ENCODE peak calls at places on chromosome 15, in four cellular contexts. Q, T, A and Y are unnamed samples.

GRCh38 chr15:67149068-67149841 is 83.9 kb downstream of the SMAD3 start:
- DNase-seq in A (no peak), T (peak), Q (no peak), Y (no peak)

GRCh38 chr15:85533949-85534543 is 153.6 kb downstream of the AKAP13 start:
- DNase-seq in T (no peak), Q (no peak), A (no peak), Y (no peak)

GRCh38 chr15:84684092-84684491 is 26.1 kb upstream of the NMB start:
- DNase-seq in T (no peak), Q (no peak), A (no peak), Y (no peak)

GRCh38 chr15:64673866-64674265 is 101.5 kb downstream of the RBPMS2 start:
- DNase-seq in T (no peak), Q (no peak), A (no peak), Y (no peak)

GRCh38 chr15:98648654-98649537 is 557 bp downstream of the IGF1R start:
- DNase-seq in Q (peak), T (peak), A (peak), Y (peak)

GRCh38 chr15:57167821-57168395 is 208.4 kb upstream of the CGNL1 start:
- DNase-seq in A (no peak), Q (no peak), T (no peak), Y (no peak)

GRCh38 chr15:55742927-55743614 is at the start of gene PRTG:
- DNase-seq in Q (peak), T (peak), A (peak), Y (no peak)

GRCh38 chr15:78107471-78107870 is 15.1 kb downstream of the SH2D7 start:
- DNase-seq in Q (peak), A (peak), T (no peak), Y (no peak)

GRCh38 chr15:56249080-56249479 is 5.4 kb upstream of the RFX7 start:
- DNase-seq in Q (no peak), A (no peak), T (peak), Y (no peak)

GRCh38 chr15:57079446-57079845 is 161.0 kb downstream of the TCF12 start:
- DNase-seq in Q (no peak), A (no peak), T (no peak), Y (no peak)

GRCh38 chr15:48596841-48597240 is 48.7 kb downstream of the FBN1 start:
- DNase-seq in T (no peak), A (no peak), Q (no peak), Y (no peak)

GRCh38 chr15:92883643-92884458 is 16.3 kb upstream of the CHD2 start:
- DNase-seq in T (peak), Q (no peak), A (no peak), Y (no peak)

GRCh38 chr15:95265419-95265997 is 1034.1 kb downstream of the MCTP2 start:
- DNase-seq in A (no peak), T (no peak), Q (no peak), Y (no peak)

GRCh38 chr15:39497759-39498565 is 82.9 kb upstream of the THBS1 start:
- DNase-seq in A (no peak), T (peak), Q (no peak), Y (no peak)

GRCh38 chr15:57562220-57562769 is 29.4 kb upstream of the MYZAP start:
- DNase-seq in A (peak), Q (no peak), T (no peak), Y (no peak)

GRCh38 chr15:56537881-56538280 is 72.9 kb upstream of the MNS1 start:
- DNase-seq in Q (peak), T (no peak), A (no peak), Y (no peak)

GRCh38 chr15:101324513-101325177 is 29.6 kb upstream of the SNRPA1 start:
- DNase-seq in A (no peak), Q (no peak), T (peak), Y (no peak)

GRCh38 chr15:52730163-52730562 is 51.0 kb upstream of the ATOSA start:
- DNase-seq in Q (no peak), T (no peak), A (no peak), Y (no peak)

GRCh38 chr15:44729394-44729913 is 6.9 kb upstream of the TRIM69 start:
- DNase-seq in T (no peak), Q (peak), A (peak), Y (no peak)

GRCh38 chr15:51077565-51078153 is 17.0 kb downstream of the TNFAIP8L3 start:
- DNase-seq in T (peak), A (peak), Q (peak), Y (peak)

GRCh38 chr15:49847937-49848823 is 227.3 kb downstream of the DTWD1 start:
- DNase-seq in Q (no peak), T (peak), A (no peak), Y (no peak)

GRCh38 chr15:36810656-36811449 is 231.4 kb downstream of the CDIN1 start:
- DNase-seq in T (no peak), A (no peak), Q (no peak), Y (no peak)

GRCh38 chr15:78420766-78421165 is 17.2 kb upstream of the IREB2 start:
- DNase-seq in T (no peak), A (no peak), Q (no peak), Y (no peak)

GRCh38 chr15:60399246-60399915 is 1.6 kb upstream of the ANXA2 start:
- DNase-seq in A (no peak), T (no peak), Q (no peak), Y (no peak)

GRCh38 chr15:75065851-75066509 is 42.6 kb downstream of the PPCDC start:
- DNase-seq in A (no peak), T (peak), Q (no peak), Y (no peak)

GRCh38 chr15:98649996-98650870 is 1.9 kb downstream of the IGF1R start:
- DNase-seq in A (peak), T (no peak), Q (peak), Y (no peak)

GRCh38 chr15:89903015-89903857 is 9.4 kb upstream of the AP3S2 start:
- DNase-seq in A (no peak), Q (no peak), T (no peak), Y (no peak)

GRCh38 chr15:91821458-91821857 is 32.0 kb upstream of the SLCO3A1 start:
- DNase-seq in A (no peak), Q (no peak), T (no peak), Y (no peak)

GRCh38 chr15:66564136-66565041 is 1.4 kb downstream of the LCTL start:
- DNase-seq in A (no peak), Q (no peak), T (no peak), Y (no peak)

GRCh38 chr15:91281991-91282390 is 181.9 kb downstream of the SV2B start:
- DNase-seq in Q (no peak), A (no peak), T (no peak), Y (no peak)

GRCh38 chr15:86403221-86403620 is 323.6 kb downstream of the AGBL1 start:
- DNase-seq in Q (no peak), A (no peak), T (no peak), Y (no peak)

GRCh38 chr15:82850731-82851130 is 41.3 kb downstream of the WHAMM start:
- DNase-seq in A (no peak), T (no peak), Q (no peak), Y (no peak)

GRCh38 chr15:72503147-72503546 is 29.0 kb downstream of the ARIH1 start:
- DNase-seq in Q (no peak), A (no peak), T (no peak), Y (no peak)
- TF ChIP-seq CTCF in Q (no peak), A (no peak), T (no peak), Y (no peak)

GRCh38 chr15:35307026-35307425 is 221.9 kb upstream of the NANOGP8 start:
- DNase-seq in T (peak), Q (no peak), A (no peak), Y (no peak)

GRCh38 chr15:35305031-35305555 is 220.0 kb upstream of the NANOGP8 start:
- DNase-seq in T (no peak), Q (no peak), A (no peak), Y (no peak)

GRCh38 chr15:35305906-35306305 is 220.8 kb upstream of the NANOGP8 start:
- DNase-seq in Q (no peak), T (no peak), A (no peak), Y (no peak)

GRCh38 chr15:35307676-35308075 is 222.6 kb upstream of the NANOGP8 start:
- DNase-seq in Q (no peak), T (no peak), A (no peak), Y (no peak)

DNA sequence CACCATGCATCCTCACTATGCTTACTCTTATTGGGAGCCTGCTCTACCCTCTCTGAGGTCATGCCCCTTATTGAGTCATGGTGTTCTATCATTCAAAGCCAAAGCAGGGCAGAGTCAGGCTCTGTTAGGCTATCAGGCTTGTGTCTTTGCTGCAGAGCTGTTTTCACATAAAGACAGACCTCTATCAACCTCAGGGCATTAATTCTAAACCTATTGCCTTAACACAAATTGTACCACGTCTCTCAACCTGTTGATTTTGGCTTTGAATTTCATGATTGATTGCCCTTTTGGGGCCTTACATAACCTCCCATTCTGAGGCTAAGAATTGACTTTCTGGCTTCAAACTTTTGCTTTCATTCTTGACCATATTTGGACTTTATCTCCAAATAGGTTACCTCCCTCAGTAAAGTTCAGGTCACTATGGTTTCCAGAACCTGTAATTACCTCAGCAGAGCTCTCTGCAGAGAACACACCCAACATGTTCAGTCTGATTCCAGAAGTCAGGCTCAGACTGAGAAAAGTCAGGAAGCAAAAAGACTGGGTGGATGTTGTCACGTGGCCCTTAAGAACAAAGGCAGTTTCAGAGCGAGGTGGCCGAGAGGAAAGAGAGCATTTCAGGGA is 221.4 kb upstream of the NANOGP8 start:
- DNase-seq in A (no peak), Q (no peak), T (no peak), Y (no peak)
- H3K27ac ChIP-seq in A (peak), Q (no peak), T (peak), Y (peak)

GRCh38 chr15:29815000-29815704 is 7.1 kb downstream of the TJP1 start:
- DNase-seq in Q (no peak), T (peak), A (no peak), Y (no peak)
- TF ChIP-seq CTCF in Q (no peak), T (no peak), A (no peak), Y (no peak)

GRCh38 chr15:72782274-72782992 is 1.1 kb downstream of the ADPGK start:
- DNase-seq in A (no peak), T (peak), Q (no peak), Y (no peak)
- H3K27ac ChIP-seq in A (peak), T (peak), Q (peak), Y (peak)

GRCh38 chr15:25862469-25863066 is 559 bp downstream of the ATP10A start:
- DNase-seq in A (no peak), T (peak), Q (peak), Y (no peak)

GRCh38 chr15:25862087-25862468 is 1.0 kb downstream of the ATP10A start:
- DNase-seq in T (peak), Q (no peak), A (no peak), Y (no peak)

GRCh38 chr15:25864966-25865365 is 1.8 kb upstream of the ATP10A start:
- DNase-seq in T (peak), A (no peak), Q (no peak), Y (no peak)

GRCh38 chr15:25863968-25864580 is 947 bp upstream of the ATP10A start:
- DNase-seq in A (no peak), Q (no peak), T (peak), Y (no peak)

DNA sequence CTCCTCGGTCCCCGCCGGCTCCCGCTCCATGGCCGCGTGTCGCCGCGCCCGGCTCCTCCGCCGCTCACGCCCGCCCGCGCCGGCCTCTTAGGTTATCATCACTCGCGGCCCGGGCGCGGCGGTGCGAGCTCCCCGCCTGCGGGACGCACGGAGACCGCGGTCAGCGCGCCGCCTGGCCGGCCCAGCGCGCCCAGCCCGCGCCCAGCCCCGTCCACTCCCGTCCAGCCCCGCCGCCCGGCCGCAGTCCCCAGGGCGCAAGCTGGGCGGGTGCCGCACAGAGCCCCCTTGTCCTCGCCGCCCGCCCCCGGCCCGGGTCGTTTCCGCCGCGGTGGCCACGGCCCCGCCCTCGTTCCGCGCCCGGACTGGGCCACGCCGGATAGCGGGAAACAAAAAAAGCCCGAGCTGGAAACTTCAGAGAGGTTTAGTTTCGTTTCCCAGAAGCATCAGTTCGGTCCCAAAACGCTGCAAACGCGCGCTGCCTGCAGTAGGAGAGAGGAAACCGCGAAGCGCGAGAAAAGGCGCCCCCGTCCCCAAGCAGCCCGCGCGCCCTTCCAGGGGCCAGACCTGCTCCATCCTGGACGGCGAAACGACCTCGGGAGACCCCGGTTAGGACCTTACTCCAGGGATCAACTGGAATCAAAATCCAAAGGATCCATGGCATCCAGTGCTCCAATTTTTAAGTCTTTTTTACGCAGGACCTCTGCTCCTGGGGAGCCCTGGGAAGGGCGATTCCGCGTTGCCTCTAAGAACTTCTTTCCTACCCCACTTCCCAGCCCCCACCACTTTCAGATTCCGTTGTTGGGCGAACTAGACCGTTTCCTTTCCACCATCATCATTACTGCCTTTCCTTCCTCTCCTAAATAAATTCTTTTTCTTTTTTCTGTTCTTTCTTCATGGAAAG is at the start of gene ATP10A:
- DNase-seq in T (peak), Q (peak), A (no peak), Y (peak)
- TF ChIP-seq CTCF in T (no peak), Q (no peak), A (no peak), Y (peak)

DNA sequence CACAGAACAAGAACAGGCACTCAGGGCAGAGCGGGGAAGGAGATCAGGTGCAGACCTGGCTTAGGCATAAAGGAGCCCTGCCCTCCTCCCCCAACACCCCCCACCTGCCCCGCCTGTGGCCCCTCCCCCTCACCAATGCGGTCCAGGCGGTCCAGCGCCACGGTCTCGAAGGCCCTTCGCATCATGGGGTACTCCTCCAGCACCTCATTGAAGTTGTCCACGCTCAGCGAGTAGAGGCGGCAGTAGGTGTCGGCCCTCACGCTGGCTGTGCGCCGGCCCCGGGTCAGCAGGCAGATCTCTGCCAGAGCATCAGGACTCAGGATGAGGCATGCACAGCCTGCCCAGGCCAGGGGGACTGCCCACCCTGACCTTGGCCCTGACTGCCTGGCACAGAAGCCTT is 44.8 kb downstream of the HCN4 start:
- DNase-seq in A (peak), Q (no peak), T (peak), Y (no peak)
- H3K27ac ChIP-seq in A (no peak), Q (no peak), T (no peak), Y (no peak)

DNA sequence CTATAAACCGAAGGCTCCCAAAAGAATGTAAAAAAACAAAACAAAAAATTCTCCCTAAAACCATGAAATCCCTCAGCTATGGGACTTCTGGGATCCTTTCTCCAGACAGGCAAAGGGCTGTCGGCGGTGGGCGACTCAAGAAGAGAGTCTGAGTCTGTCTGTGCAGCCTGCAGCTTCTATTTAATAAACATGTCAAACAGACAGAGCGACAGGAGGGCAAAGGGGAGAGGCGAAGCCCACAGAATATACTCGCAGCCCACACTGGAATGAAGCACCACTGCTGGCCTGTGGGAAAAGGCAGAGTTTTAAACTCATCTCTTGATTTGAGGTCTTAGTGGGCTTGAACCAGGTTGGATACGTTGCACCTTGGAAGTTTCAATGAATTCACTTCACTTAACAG is 40.2 kb downstream of the ISL2 start:
- DNase-seq in A (no peak), Q (no peak), T (no peak), Y (no peak)
- TF ChIP-seq CTCF in A (no peak), Q (no peak), T (no peak), Y (no peak)

GRCh38 chr15:42608767-42609488 is 33.5 kb downstream of the STARD9 start:
- DNase-seq in A (no peak), T (no peak), Q (no peak), Y (no peak)
- H3K27ac ChIP-seq in A (peak), T (no peak), Q (peak), Y (no peak)

GRCh38 chr15:61857169-61857829 is 202.9 kb downstream of the VPS13C start:
- DNase-seq in Q (no peak), A (no peak), T (no peak), Y (no peak)

GRCh38 chr15:61853195-61853594 is 207.1 kb downstream of the VPS13C start:
- DNase-seq in Q (no peak), A (no peak), T (no peak), Y (no peak)

GRCh38 chr15:61861962-61862361 is 198.3 kb downstream of the VPS13C start:
- DNase-seq in T (no peak), Q (no peak), A (no peak), Y (no peak)

GRCh38 chr15:61856295-61856694 is 204.0 kb downstream of the VPS13C start:
- DNase-seq in A (no peak), Q (no peak), T (no peak), Y (no peak)
- TF ChIP-seq CTCF in A (no peak), Q (no peak), T (peak), Y (no peak)

GRCh38 chr15:79967331-79968182 is 3.4 kb downstream of the BCL2A1 start:
- DNase-seq in Q (no peak), T (no peak), A (no peak), Y (no peak)

GRCh38 chr15:79970921-79971434 is at the start of gene BCL2A1:
- DNase-seq in T (peak), Q (no peak), A (no peak), Y (no peak)

GRCh38 chr15:79965836-79966630 is 5.0 kb downstream of the BCL2A1 start:
- DNase-seq in Q (no peak), A (no peak), T (no peak), Y (no peak)

GRCh38 chr15:79966634-79967330 is 4.2 kb downstream of the BCL2A1 start:
- DNase-seq in Q (no peak), A (no peak), T (no peak), Y (no peak)

DNA sequence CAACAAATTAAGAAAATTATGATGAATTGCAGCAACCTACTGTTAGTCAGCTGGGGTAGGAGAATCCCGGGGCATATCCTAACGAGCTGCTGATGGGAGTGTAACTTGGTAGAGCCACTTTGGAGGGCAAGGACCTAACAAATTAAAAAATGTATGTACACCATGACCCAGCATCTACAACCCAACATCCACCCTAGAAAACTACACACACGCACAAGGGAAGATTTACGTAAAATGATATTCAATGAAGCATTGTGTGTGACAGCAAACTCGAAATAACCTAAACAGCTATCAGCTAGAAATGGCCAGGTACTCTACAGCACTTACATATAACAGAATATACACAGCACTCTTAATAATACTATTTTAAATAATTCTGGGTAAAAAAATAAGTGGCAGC is 1.8 kb downstream of the BCL2A1 start:
- DNase-seq in A (no peak), Q (no peak), T (no peak), Y (no peak)
- H3K27ac ChIP-seq in A (no peak), Q (peak), T (no peak), Y (no peak)